ENCODE peak calls at places on chromosome 13, in five cellular contexts. One of them, this sample, is unnamed.
A peak's percentile ranks its signal among the peaks of the same experiment; 100 is the strongest.

GRCh38 chr13:73767747-73768315 is 366.4 kb downstream of the KLF12 start:
- DNase-seq in putamen: no peak
- DNase-seq in fibroblast of lung: no peak
- DNase-seq in hypothalamus: no peak
- DNase-seq in transverse colon: no peak
- DNase-seq in this sample: no peak

GRCh38 chr13:40665754-40666057 is 735 bp downstream of the FOXO1 start:
- DNase-seq in putamen: no peak
- DNase-seq in fibroblast of lung: peak; percentile 24
- DNase-seq in hypothalamus: no peak
- DNase-seq in transverse colon: no peak
- DNase-seq in this sample: peak; percentile 39

GRCh38 chr13:102707465-102707864 is 12.6 kb upstream of the METTL21C start:
- DNase-seq in putamen: peak; percentile 16
- DNase-seq in fibroblast of lung: peak; percentile 92
- DNase-seq in hypothalamus: no peak
- DNase-seq in transverse colon: no peak
- DNase-seq in this sample: peak; percentile 14

GRCh38 chr13:50757021-50757420 is 86.5 kb downstream of the DLEU7 start:
- DNase-seq in putamen: no peak
- DNase-seq in fibroblast of lung: no peak
- DNase-seq in hypothalamus: no peak
- DNase-seq in transverse colon: no peak
- DNase-seq in this sample: no peak

GRCh38 chr13:98839826-98840769 is 87.6 kb upstream of the SLC15A1 start:
- DNase-seq in putamen: peak; percentile 44
- DNase-seq in fibroblast of lung: peak; percentile 62
- DNase-seq in hypothalamus: peak; percentile 11
- DNase-seq in transverse colon: peak; percentile 51
- DNase-seq in this sample: peak; percentile 62

GRCh38 chr13:75250526-75251183 is 231.3 kb downstream of the TBC1D4 start:
- DNase-seq in putamen: no peak
- DNase-seq in fibroblast of lung: peak; percentile 86
- DNase-seq in hypothalamus: no peak
- DNase-seq in transverse colon: no peak
- DNase-seq in this sample: peak; percentile 53

GRCh38 chr13:34412817-34413365 is 529.2 kb upstream of the NBEA start:
- DNase-seq in putamen: peak; percentile 27
- DNase-seq in fibroblast of lung: no peak
- DNase-seq in hypothalamus: no peak
- DNase-seq in transverse colon: no peak
- DNase-seq in this sample: no peak

GRCh38 chr13:30158774-30159445 is 148.4 kb downstream of the KATNAL1 start:
- DNase-seq in putamen: no peak
- DNase-seq in fibroblast of lung: peak; percentile 68
- DNase-seq in hypothalamus: no peak
- DNase-seq in transverse colon: no peak
- DNase-seq in this sample: peak; percentile 52

GRCh38 chr13:24878340-24878739 is 114.4 kb downstream of the RNF17 start:
- DNase-seq in putamen: no peak
- DNase-seq in fibroblast of lung: no peak
- DNase-seq in hypothalamus: no peak
- DNase-seq in transverse colon: no peak
- DNase-seq in this sample: no peak

GRCh38 chr13:76641056-76641455 is 245.1 kb downstream of the KCTD12 start:
- DNase-seq in putamen: no peak
- DNase-seq in fibroblast of lung: peak; percentile 35
- DNase-seq in hypothalamus: no peak
- DNase-seq in transverse colon: no peak
- DNase-seq in this sample: no peak

GRCh38 chr13:36051082-36051481 is 80.1 kb downstream of the DCLK1 start:
- DNase-seq in putamen: no peak
- DNase-seq in fibroblast of lung: no peak
- DNase-seq in hypothalamus: no peak
- DNase-seq in transverse colon: no peak
- DNase-seq in this sample: no peak

GRCh38 chr13:71829542-71829941 is 37.5 kb downstream of the DACH1 start:
- DNase-seq in putamen: no peak
- DNase-seq in fibroblast of lung: no peak
- DNase-seq in hypothalamus: no peak
- DNase-seq in transverse colon: no peak
- DNase-seq in this sample: no peak

GRCh38 chr13:51797664-51798488 is 6.1 kb downstream of the DHRS12 start:
- DNase-seq in putamen: peak; percentile 63
- DNase-seq in fibroblast of lung: peak; percentile 58
- DNase-seq in hypothalamus: no peak
- DNase-seq in transverse colon: peak; percentile 51
- DNase-seq in this sample: peak; percentile 42

GRCh38 chr13:40496035-40496810 is 170.2 kb downstream of the FOXO1 start:
- DNase-seq in putamen: peak; percentile 36
- DNase-seq in fibroblast of lung: no peak
- DNase-seq in hypothalamus: no peak
- DNase-seq in transverse colon: no peak
- DNase-seq in this sample: no peak

GRCh38 chr13:95588134-95588533 is 35.6 kb downstream of the CLDN10 start:
- DNase-seq in putamen: no peak
- DNase-seq in fibroblast of lung: no peak
- DNase-seq in hypothalamus: no peak
- DNase-seq in transverse colon: no peak
- DNase-seq in this sample: no peak

GRCh38 chr13:75312884-75313520 is 169.0 kb downstream of the TBC1D4 start:
- DNase-seq in putamen: no peak
- DNase-seq in fibroblast of lung: no peak
- DNase-seq in hypothalamus: no peak
- DNase-seq in transverse colon: no peak
- DNase-seq in this sample: no peak

GRCh38 chr13:74206061-74206561 is 71.9 kb upstream of the KLF12 start:
- DNase-seq in putamen: no peak
- DNase-seq in fibroblast of lung: peak; percentile 70
- DNase-seq in hypothalamus: no peak
- DNase-seq in transverse colon: no peak
- DNase-seq in this sample: no peak